ENCODE peak calls at places on chromosomes 2 and 18, in nine cellular contexts. One of them, this sample, is unnamed.

GRCh38 chr18:56509656-56510055 is 128.7 kb downstream of the TXNL1 start:
- DNase-seq in Karpas-422: no peak
- DNase-seq in BJ: no peak
- DNase-seq in MM.1S: no peak
- DNase-seq in anterior cingulate cortex: no peak
- DNase-seq in SW480: no peak
- DNase-seq in right lobe of liver: no peak
- DNase-seq in T47D: no peak
- DNase-seq in NCI-H524: peak
- DNase-seq in this sample: no peak

GRCh38 chr2:144776766-144777165 is 256.8 kb upstream of the ZEB2 start:
- DNase-seq in Karpas-422: no peak
- DNase-seq in BJ: no peak
- DNase-seq in MM.1S: no peak
- DNase-seq in anterior cingulate cortex: no peak
- DNase-seq in SW480: no peak
- DNase-seq in right lobe of liver: no peak
- DNase-seq in T47D: no peak
- DNase-seq in NCI-H524: no peak
- DNase-seq in this sample: no peak

GRCh38 chr2:8565399-8566154 is 116.3 kb upstream of the ID2 start:
- DNase-seq in Karpas-422: no peak
- DNase-seq in BJ: no peak
- DNase-seq in MM.1S: no peak
- DNase-seq in anterior cingulate cortex: no peak
- DNase-seq in SW480: no peak
- DNase-seq in right lobe of liver: peak
- DNase-seq in T47D: no peak
- DNase-seq in NCI-H524: peak
- DNase-seq in this sample: no peak

GRCh38 chr2:42450136-42450535 is 43.6 kb downstream of the KCNG3 start:
- DNase-seq in Karpas-422: no peak
- DNase-seq in BJ: no peak
- DNase-seq in MM.1S: no peak
- DNase-seq in anterior cingulate cortex: no peak
- DNase-seq in SW480: no peak
- DNase-seq in right lobe of liver: no peak
- DNase-seq in T47D: no peak
- DNase-seq in NCI-H524: no peak
- DNase-seq in this sample: no peak

GRCh38 chr2:38474058-38474457 is 97.0 kb upstream of the ATL2 start:
- DNase-seq in Karpas-422: no peak
- DNase-seq in BJ: no peak
- DNase-seq in MM.1S: no peak
- DNase-seq in anterior cingulate cortex: no peak
- DNase-seq in SW480: no peak
- DNase-seq in right lobe of liver: no peak
- DNase-seq in T47D: no peak
- DNase-seq in NCI-H524: no peak
- DNase-seq in this sample: no peak

GRCh38 chr18:64202836-64203235 is 53.9 kb upstream of the LINC00305 start:
- DNase-seq in Karpas-422: no peak
- DNase-seq in BJ: no peak
- DNase-seq in MM.1S: no peak
- DNase-seq in anterior cingulate cortex: no peak
- DNase-seq in SW480: no peak
- DNase-seq in right lobe of liver: no peak
- DNase-seq in T47D: no peak
- DNase-seq in NCI-H524: no peak
- DNase-seq in this sample: no peak

GRCh38 chr2:130834923-130835765 is 1.6 kb upstream of the ARHGEF4 start:
- DNase-seq in Karpas-422: no peak
- DNase-seq in BJ: no peak
- DNase-seq in MM.1S: no peak
- DNase-seq in anterior cingulate cortex: no peak
- DNase-seq in SW480: no peak
- DNase-seq in right lobe of liver: peak
- DNase-seq in T47D: no peak
- DNase-seq in NCI-H524: peak
- DNase-seq in this sample: no peak

GRCh38 chr18:45165871-45166270 is 449.4 kb upstream of the SLC14A2 start:
- DNase-seq in Karpas-422: no peak
- DNase-seq in BJ: no peak
- DNase-seq in MM.1S: no peak
- DNase-seq in anterior cingulate cortex: no peak
- DNase-seq in SW480: no peak
- DNase-seq in right lobe of liver: no peak
- DNase-seq in T47D: no peak
- DNase-seq in NCI-H524: no peak
- DNase-seq in this sample: no peak

GRCh38 chr18:9890957-9891356 is 5.2 kb downstream of the TXNDC2 start:
- DNase-seq in Karpas-422: no peak
- DNase-seq in BJ: no peak
- DNase-seq in MM.1S: no peak
- DNase-seq in anterior cingulate cortex: no peak
- DNase-seq in SW480: no peak
- DNase-seq in right lobe of liver: no peak
- DNase-seq in T47D: no peak
- DNase-seq in NCI-H524: no peak
- DNase-seq in this sample: no peak

GRCh38 chr2:227759411-227760113 is 13.9 kb downstream of the SCYGR8 start:
- DNase-seq in Karpas-422: no peak
- DNase-seq in BJ: no peak
- DNase-seq in MM.1S: no peak
- DNase-seq in anterior cingulate cortex: no peak
- DNase-seq in SW480: no peak
- DNase-seq in right lobe of liver: no peak
- DNase-seq in T47D: no peak
- DNase-seq in NCI-H524: no peak
- DNase-seq in this sample: no peak

This sample was measured in amniotic stem cell.